ENCODE peak calls at places on chromosomes 16 and 17, in seven cellular contexts. L is H1, J is Caco-2, U is uterus, O is mucosa of descending colon, Y is endothelial cell of umbilical vein, N is left lung. D is an unnamed sample.

GRCh38 chr16:67805718-67806427 is 487 bp downstream of the RANBP10 start:
- DNase-seq in L (no peak), J (no peak), U (no peak), O (peak), Y (no peak), N (no peak), D (no peak)

GRCh38 chr17:9645858-9646555 is 690 bp downstream of the USP43 start:
- DNase-seq in L (no peak), J (peak), U (no peak), O (peak), Y (no peak), N (peak), D (peak)

GRCh38 chr17:77617516-77617915 is 341.0 kb upstream of the TNRC6C start:
- DNase-seq in L (no peak), J (no peak), U (no peak), O (no peak), Y (no peak), N (no peak), D (no peak)

GRCh38 chr16:88888778-88889387 is 22.4 kb upstream of the PABPN1L start:
- DNase-seq in L (no peak), J (no peak), U (no peak), O (no peak), Y (no peak), N (no peak), D (no peak)

GRCh38 chr16:89363621-89364393 is 126.6 kb downstream of the ANKRD11 start:
- DNase-seq in L (no peak), J (no peak), U (no peak), O (no peak), Y (peak), N (peak), D (no peak)

GRCh38 chr16:65070831-65071230 is 51.0 kb downstream of the CDH11 start:
- DNase-seq in L (peak), J (peak), U (peak), O (no peak), Y (peak), N (peak), D (no peak)

GRCh38 chr17:14297161-14297851 is 3.6 kb upstream of the HS3ST3B1 start:
- DNase-seq in L (no peak), J (no peak), U (peak), O (peak), Y (peak), N (no peak), D (peak)

GRCh38 chr17:778096-778495 is 4.0 kb downstream of the GLOD4 start:
- DNase-seq in L (no peak), J (no peak), U (no peak), O (no peak), Y (no peak), N (no peak), D (no peak)

GRCh38 chr17:69084911-69085310 is 24.2 kb upstream of the ABCA9 start:
- DNase-seq in L (peak), J (peak), U (no peak), O (peak), Y (no peak), N (no peak), D (no peak)

GRCh38 chr17:77206557-77206956 is 65.8 kb downstream of the SEC14L1 start:
- DNase-seq in L (no peak), J (no peak), U (no peak), O (no peak), Y (peak), N (no peak), D (no peak)

GRCh38 chr17:72090108-72090507 is 30.7 kb upstream of the SOX9 start:
- DNase-seq in L (no peak), J (no peak), U (no peak), O (no peak), Y (no peak), N (no peak), D (no peak)

GRCh38 chr16:2840914-2841313 is 10.8 kb downstream of the ZG16B start:
- DNase-seq in L (no peak), J (no peak), U (no peak), O (no peak), Y (no peak), N (no peak), D (no peak)

GRCh38 chr16:17306745-17307144 is 164.0 kb downstream of the XYLT1 start:
- DNase-seq in L (no peak), J (no peak), U (no peak), O (no peak), Y (no peak), N (no peak), D (no peak)

GRCh38 chr16:17305694-17306093 is 165.1 kb downstream of the XYLT1 start:
- DNase-seq in L (no peak), J (no peak), U (no peak), O (no peak), Y (no peak), N (no peak), D (no peak)

GRCh38 chr16:17304124-17304813 is 166.5 kb downstream of the XYLT1 start:
- DNase-seq in L (no peak), J (peak), U (no peak), O (no peak), Y (no peak), N (no peak), D (no peak)

GRCh38 chr16:17303101-17303500 is 167.7 kb downstream of the XYLT1 start:
- DNase-seq in L (no peak), J (no peak), U (no peak), O (no peak), Y (no peak), N (no peak), D (no peak)

DNA sequence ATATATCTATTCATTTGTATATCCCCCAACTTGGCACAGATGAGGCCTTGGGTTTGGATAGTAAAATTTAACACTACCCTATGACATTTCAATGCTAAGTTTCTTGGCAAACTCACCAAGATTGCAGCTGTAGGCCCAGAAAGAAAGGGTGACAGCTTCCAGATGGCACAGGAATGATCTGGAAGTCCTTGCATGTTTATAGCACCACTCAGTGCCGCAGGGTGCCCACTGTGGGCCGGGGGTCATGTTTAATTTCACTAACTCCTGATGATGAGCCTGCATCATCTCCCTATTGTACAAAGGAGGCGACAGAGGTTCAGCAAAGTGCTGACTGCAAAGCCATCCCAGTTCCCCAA is 166.0 kb downstream of the XYLT1 start:
- DNase-seq in L (no peak), J (no peak), U (no peak), O (no peak), Y (no peak), N (no peak), D (no peak)
- TF ChIP-seq CTCF in L (no peak), J (no peak), U (no peak), O (no peak), Y (no peak), N (no peak), D (no peak)

GRCh38 chr16:20851601-20852000 is 45.3 kb downstream of the REXO5 start:
- DNase-seq in L (no peak), J (peak), U (peak), O (peak), Y (peak), N (peak), D (no peak)
- TF ChIP-seq CTCF in L (no peak), J (no peak), U (no peak), O (no peak), Y (no peak), N (no peak), D (no peak)

GRCh38 chr17:40086150-40087044 is 14.0 kb downstream of the NR1D1 start:
- DNase-seq in L (no peak), J (peak), U (peak), O (no peak), Y (peak), N (no peak), D (peak)
- TF ChIP-seq CTCF in L (peak), J (peak), U (peak), O (peak), Y (peak), N (peak), D (peak)

GRCh38 chr16:1056196-1056595 is 16.4 kb upstream of the SSTR5 start:
- DNase-seq in L (no peak), J (no peak), U (no peak), O (no peak), Y (no peak), N (no peak), D (no peak)

GRCh38 chr16:1055557-1055924 is 17.0 kb upstream of the SSTR5 start:
- DNase-seq in L (no peak), J (no peak), U (no peak), O (no peak), Y (no peak), N (no peak), D (no peak)

GRCh38 chr16:1058216-1058615 is 14.3 kb upstream of the SSTR5 start:
- DNase-seq in L (no peak), J (no peak), U (no peak), O (no peak), Y (no peak), N (no peak), D (no peak)

GRCh38 chr16:1059310-1059709 is 13.2 kb upstream of the SSTR5 start:
- DNase-seq in L (no peak), J (no peak), U (no peak), O (no peak), Y (no peak), N (no peak), D (no peak)

GRCh38 chr16:1057252-1057932 is 15.2 kb upstream of the SSTR5 start:
- DNase-seq in L (no peak), J (no peak), U (no peak), O (no peak), Y (peak), N (no peak), D (no peak)
- TF ChIP-seq CTCF in L (peak), J (peak), U (peak), O (peak), Y (peak), N (peak), D (no peak)

DNA sequence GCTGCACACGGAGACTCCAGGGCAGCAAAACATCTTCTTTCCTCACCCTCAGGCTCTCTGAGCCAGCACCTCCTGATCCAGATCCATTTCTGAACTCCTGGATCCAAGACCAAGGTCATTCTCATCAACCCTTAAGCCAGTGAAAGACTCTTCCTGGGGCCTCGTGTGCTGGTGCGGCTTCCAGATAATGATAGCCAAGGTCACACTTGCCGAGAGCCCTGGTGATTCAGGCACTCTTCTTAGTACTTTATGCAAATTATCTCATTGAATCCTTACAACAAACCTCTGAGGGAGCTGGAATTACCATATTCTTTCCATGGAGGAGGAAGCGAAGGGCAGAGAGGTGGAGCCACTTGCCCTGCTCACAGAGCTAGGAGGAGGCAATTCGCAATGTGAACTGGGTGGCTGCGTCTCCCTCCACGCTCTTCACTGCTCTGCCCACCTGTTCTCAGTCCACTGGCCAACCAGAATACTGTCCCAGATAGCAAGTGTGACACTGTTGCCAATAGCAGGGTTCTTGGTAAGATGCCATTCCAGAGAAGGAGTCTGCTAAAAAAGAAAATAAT is 409.6 kb downstream of the SNX29 start:
- DNase-seq in L (no peak), J (no peak), U (no peak), O (no peak), Y (no peak), N (no peak), D (no peak)
- TF ChIP-seq CTCF in L (no peak), J (no peak), U (no peak), O (no peak), Y (no peak), N (no peak), D (no peak)

DNA sequence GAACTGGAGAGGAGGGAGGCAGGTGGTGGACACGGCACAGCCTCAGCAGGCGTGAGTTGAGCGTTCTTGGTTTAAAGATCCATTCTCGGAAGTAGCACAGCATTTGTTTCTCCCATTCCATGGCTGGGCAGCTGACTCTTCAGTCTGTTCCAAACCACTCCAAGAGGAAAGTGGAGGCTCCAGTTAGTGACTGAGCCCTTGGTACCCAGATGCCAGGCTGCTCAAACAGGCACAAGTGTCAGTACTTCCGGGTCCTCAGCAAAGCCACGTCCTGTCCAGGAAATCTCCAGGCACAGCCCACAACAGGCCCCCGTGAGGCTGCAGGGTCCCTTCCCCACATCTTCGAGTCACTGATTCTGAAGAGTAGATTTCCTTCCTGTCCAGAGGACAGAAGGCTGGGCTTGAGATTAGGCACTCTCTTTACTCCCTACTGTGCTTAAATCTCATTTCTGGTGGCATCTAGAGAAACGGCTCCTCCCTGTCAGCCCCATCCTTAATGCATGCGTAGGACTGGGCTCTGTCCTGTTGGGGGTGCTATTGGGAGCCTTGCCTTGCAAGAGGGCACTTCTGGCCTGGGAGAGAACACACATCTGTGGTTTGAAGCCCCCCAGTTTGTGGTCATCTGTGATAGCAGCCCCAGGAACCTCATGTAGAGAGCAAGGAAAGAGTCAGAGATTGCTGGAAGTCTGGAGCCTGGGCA is 39.7 kb upstream of the NAT9 start:
- DNase-seq in L (no peak), J (no peak), U (no peak), O (no peak), Y (peak), N (no peak), D (no peak)
- TF ChIP-seq CTCF in L (peak), J (peak), U (no peak), O (no peak), Y (peak), N (no peak), D (no peak)

GRCh38 chr16:56189990-56190902 is 1.0 kb upstream of the GNAO1 start:
- DNase-seq in L (no peak), J (no peak), U (peak), O (peak), Y (peak), N (no peak), D (no peak)

GRCh38 chr16:56192644-56192960 is 1.3 kb downstream of the GNAO1 start:
- DNase-seq in L (no peak), J (no peak), U (no peak), O (no peak), Y (no peak), N (no peak), D (no peak)

GRCh38 chr16:56191807-56192643 is 736 bp downstream of the GNAO1 start:
- DNase-seq in L (no peak), J (no peak), U (no peak), O (peak), Y (no peak), N (no peak), D (no peak)

GRCh38 chr16:56192971-56193936 is 2.0 kb downstream of the GNAO1 start:
- DNase-seq in L (no peak), J (no peak), U (no peak), O (no peak), Y (no peak), N (no peak), D (no peak)

DNA sequence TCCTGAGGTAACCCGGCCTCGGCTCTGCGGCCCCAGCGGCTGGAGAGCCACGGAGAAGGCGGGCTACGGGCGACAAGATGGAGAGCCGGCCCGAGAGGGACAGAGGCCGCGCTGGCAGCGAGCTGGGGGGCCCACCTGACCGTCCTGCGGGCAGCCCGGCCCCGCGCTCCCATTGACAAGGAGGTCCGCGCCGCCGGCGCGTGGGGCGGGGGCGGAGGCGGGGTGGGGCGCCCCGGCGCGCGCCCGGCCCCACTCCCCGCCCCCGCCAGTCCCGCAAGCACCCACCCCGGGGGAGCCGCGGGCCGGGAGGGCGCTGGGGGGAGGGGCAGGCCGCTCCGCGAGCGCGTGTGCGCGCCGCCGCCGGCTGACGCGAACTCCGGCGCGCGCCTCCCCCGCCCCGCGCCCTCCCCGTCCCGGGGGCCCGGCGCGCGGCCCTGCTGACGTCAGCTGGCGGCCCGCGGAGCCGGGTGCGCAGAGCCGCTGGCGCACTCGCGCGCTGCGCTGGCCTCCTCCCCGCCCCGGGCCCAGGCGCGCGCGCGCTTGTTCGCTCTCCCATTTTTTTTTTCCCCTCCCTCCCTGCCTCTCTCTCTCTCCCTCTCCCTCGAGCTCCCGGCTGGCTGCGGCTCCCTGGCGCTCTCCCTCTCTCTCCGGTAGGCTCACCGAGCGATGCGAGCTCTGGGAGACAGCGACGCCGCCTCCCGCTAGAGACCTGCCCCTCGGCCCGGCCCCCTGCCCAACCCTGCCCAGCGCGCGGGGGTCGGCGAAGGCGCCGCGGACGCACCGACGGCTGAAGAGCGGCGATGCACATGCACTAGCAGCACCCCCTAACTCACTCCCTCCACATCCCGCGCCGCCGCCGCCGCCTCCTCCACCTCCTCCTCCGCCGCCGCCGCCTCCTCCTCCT is at the start of gene GNAO1:
- DNase-seq in L (no peak), J (peak), U (peak), O (peak), Y (peak), N (peak), D (peak)
- TF ChIP-seq CTCF in L (no peak), J (no peak), U (no peak), O (no peak), Y (no peak), N (no peak), D (no peak)

DNA sequence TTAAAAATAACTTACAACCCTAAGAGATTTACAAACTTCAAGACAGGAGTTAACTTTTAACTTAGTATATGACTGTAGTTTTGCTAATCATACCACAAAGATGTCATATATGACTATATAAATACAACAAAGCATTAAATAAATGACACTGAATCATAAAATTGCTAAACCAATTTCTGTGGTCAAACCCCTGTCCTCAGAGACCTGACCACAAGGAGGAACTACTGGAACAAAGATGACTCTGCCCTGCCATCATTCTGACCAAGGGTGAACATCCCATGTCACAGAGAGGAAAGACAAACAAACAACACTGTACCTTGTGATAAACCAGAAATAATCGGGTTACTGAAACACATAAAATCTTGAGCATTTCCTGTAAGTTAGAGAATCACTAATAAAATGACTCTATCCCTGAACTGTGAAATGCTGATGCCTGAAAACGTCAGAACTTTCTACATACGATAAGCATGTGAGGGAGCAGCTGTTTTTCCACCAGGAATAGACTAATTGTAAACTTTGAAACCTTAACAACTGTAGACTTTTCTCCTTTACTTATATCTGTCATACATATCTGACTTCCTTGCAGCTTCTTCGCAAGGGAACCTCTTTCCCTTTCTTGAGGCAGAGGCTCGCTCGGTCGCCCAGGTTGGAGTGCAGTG is 47.9 kb downstream of the WDR59 start:
- DNase-seq in L (no peak), J (no peak), U (no peak), O (no peak), Y (no peak), N (no peak), D (no peak)
- TF ChIP-seq CTCF in L (no peak), J (no peak), U (no peak), O (no peak), Y (no peak), N (no peak), D (no peak)

GRCh38 chr17:59465949-59466307 is 99.5 kb upstream of the DHX40 start:
- DNase-seq in L (no peak), J (no peak), U (no peak), O (no peak), Y (no peak), N (no peak), D (no peak)

GRCh38 chr17:59456923-59457615 is 108.3 kb upstream of the DHX40 start:
- DNase-seq in L (no peak), J (no peak), U (no peak), O (no peak), Y (no peak), N (no peak), D (no peak)

GRCh38 chr17:59464246-59464645 is 101.2 kb upstream of the DHX40 start:
- DNase-seq in L (no peak), J (no peak), U (no peak), O (no peak), Y (no peak), N (no peak), D (no peak)

GRCh38 chr17:59466943-59467801 is 98.2 kb upstream of the DHX40 start:
- DNase-seq in L (no peak), J (no peak), U (no peak), O (no peak), Y (no peak), N (no peak), D (no peak)

DNA sequence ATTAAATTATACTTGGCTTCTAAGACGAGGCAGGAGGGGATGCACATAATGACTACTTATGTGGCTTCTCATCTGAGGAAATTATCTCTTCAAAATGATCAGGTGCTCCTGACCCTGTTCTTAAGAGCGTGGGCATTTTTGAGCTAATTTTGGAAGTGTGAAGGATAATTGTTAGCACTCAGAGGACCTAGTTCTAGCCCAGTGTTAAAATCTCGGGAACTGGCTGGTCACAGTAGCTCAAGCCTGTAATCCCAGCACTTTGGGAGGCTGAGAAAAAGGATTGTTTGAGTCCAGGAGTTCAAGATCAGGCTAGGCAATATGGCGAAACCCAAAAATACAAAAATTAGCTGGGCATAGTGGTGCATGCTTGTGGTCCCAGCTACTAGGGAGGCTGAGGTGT is 103.0 kb upstream of the DHX40 start:
- DNase-seq in L (no peak), J (no peak), U (no peak), O (no peak), Y (no peak), N (no peak), D (no peak)
- TF ChIP-seq CTCF in L (no peak), J (no peak), U (no peak), O (no peak), Y (no peak), N (no peak), D (no peak)

GRCh38 chr17:49843774-49844350 is 4.0 kb downstream of the TAC4 start:
- DNase-seq in L (no peak), J (peak), U (no peak), O (no peak), Y (peak), N (no peak), D (no peak)
- TF ChIP-seq CTCF in L (peak), J (peak), U (no peak), O (no peak), Y (peak), N (no peak), D (no peak)

D was measured in activated B cell treated with CpG ODN at 0.5 μM for 24 hours.